ENCODE peak calls at places on chromosomes 3 and 15, in six cellular contexts. Y is fibroblast of lung, P is mammary epithelial cell, N is HCT116, V is GM23248, E is GM23338. F is an unnamed sample.
A peak's percentile ranks its signal among the peaks of the same experiment; 100 is the strongest.

GRCh38 chr15:101543431-101543830 is 53.9 kb upstream of the PCSK6 start:
- DNase-seq in Y (no peak), P (no peak), N (no peak), V (no peak), E (no peak), F (no peak)

GRCh38 chr15:70054366-70054765 is 43.4 kb downstream of the TLE3 start:
- DNase-seq in Y (no peak), P (no peak), N (no peak), V (no peak), E (no peak), F (no peak)

GRCh38 chr3:42052132-42052866 is 38.9 kb upstream of the TRAK1 start:
- DNase-seq in Y (peak; percentile 91), P (no peak), N (no peak), V (peak; percentile 93), E (no peak), F (no peak)

GRCh38 chr3:21117397-21117796 is 633.6 kb downstream of the ZNF385D start:
- DNase-seq in Y (no peak), P (peak; percentile 25), N (no peak), V (peak; percentile 13), E (no peak), F (no peak)

GRCh38 chr3:57091471-57091870 is 31.0 kb downstream of the SPATA12 start:
- DNase-seq in Y (peak; percentile 73), P (no peak), N (no peak), V (peak; percentile 69), E (no peak), F (no peak)

GRCh38 chr15:37873336-37873735 is 61.1 kb upstream of the TMCO5A start:
- DNase-seq in Y (peak; percentile 76), P (no peak), N (no peak), V (peak; percentile 62), E (peak; percentile 10), F (no peak)

GRCh38 chr15:60469893-60470641 is 8.9 kb downstream of the ICE2 start:
- DNase-seq in Y (no peak), P (peak; percentile 31), N (no peak), V (peak; percentile 35), E (no peak), F (no peak)

GRCh38 chr3:12708584-12709192 is 44.8 kb upstream of the RAF1 start:
- DNase-seq in Y (peak; percentile 72), P (peak; percentile 93), N (no peak), V (peak; percentile 96), E (no peak), F (peak; percentile 56)

GRCh38 chr3:161042023-161042501 is 63.1 kb downstream of the B3GALNT1 start:
- DNase-seq in Y (peak; percentile 4), P (no peak), N (no peak), V (no peak), E (no peak), F (no peak)

GRCh38 chr3:177448987-177449975 is 252.0 kb upstream of the TBL1XR1 start:
- DNase-seq in Y (peak; percentile 61), P (peak; percentile 100), N (no peak), V (no peak), E (no peak), F (peak; percentile 82)

GRCh38 chr3:100189444-100189964 is 71.3 kb upstream of the TBC1D23 start:
- DNase-seq in Y (no peak), P (no peak), N (no peak), V (no peak), E (no peak), F (no peak)

GRCh38 chr15:42364529-42364928 is 5.2 kb downstream of the CAPN3 start:
- DNase-seq in Y (no peak), P (no peak), N (no peak), V (peak; percentile 7), E (no peak), F (no peak)

GRCh38 chr15:78457101-78457500 is 19.1 kb downstream of the IREB2 start:
- DNase-seq in Y (peak; percentile 78), P (peak; percentile 20), N (no peak), V (peak; percentile 61), E (no peak), F (peak; percentile 65)

GRCh38 chr3:127732303-127732702 is 59.6 kb downstream of the ABTB1 start:
- DNase-seq in Y (no peak), P (no peak), N (no peak), V (no peak), E (peak; percentile 47), F (no peak)

GRCh38 chr3:124999897-125000296 is 55.9 kb downstream of the HEG1 start:
- DNase-seq in Y (no peak), P (no peak), N (no peak), V (no peak), E (no peak), F (no peak)

GRCh38 chr3:10370429-10370828 is 49.5 kb upstream of the SEC13 start:
- DNase-seq in Y (peak; percentile 91), P (no peak), N (no peak), V (peak; percentile 20), E (no peak), F (no peak)

GRCh38 chr3:151580592-151580991 is 119.7 kb upstream of the IGSF10 start:
- DNase-seq in Y (peak; percentile 89), P (peak; percentile 23), N (no peak), V (peak; percentile 88), E (no peak), F (no peak)

GRCh38 chr3:149516920-149517319 is 42.4 kb downstream of the TM4SF4 start:
- DNase-seq in Y (no peak), P (no peak), N (no peak), V (no peak), E (no peak), F (no peak)

GRCh38 chr15:57902155-57902554 is 163.4 kb downstream of the ALDH1A2 start:
- DNase-seq in Y (no peak), P (no peak), N (no peak), V (no peak), E (no peak), F (no peak)

GRCh38 chr15:99070268-99070667 is 34.6 kb upstream of the SYNM start:
- DNase-seq in Y (no peak), P (no peak), N (no peak), V (no peak), E (no peak), F (no peak)

GRCh38 chr15:73051402-73051810 is 857 bp upstream of the NEO1 start:
- DNase-seq in Y (no peak), P (peak; percentile 10), N (no peak), V (no peak), E (no peak), F (no peak)

GRCh38 chr3:5428607-5429516 is 241.4 kb downstream of the EDEM1 start:
- DNase-seq in Y (no peak), P (no peak), N (no peak), V (no peak), E (no peak), F (no peak)
- TF ChIP-seq EZH2 in Y (no peak), P (no peak), N (no peak), V (no peak), E (no peak), F (no peak)

DNA sequence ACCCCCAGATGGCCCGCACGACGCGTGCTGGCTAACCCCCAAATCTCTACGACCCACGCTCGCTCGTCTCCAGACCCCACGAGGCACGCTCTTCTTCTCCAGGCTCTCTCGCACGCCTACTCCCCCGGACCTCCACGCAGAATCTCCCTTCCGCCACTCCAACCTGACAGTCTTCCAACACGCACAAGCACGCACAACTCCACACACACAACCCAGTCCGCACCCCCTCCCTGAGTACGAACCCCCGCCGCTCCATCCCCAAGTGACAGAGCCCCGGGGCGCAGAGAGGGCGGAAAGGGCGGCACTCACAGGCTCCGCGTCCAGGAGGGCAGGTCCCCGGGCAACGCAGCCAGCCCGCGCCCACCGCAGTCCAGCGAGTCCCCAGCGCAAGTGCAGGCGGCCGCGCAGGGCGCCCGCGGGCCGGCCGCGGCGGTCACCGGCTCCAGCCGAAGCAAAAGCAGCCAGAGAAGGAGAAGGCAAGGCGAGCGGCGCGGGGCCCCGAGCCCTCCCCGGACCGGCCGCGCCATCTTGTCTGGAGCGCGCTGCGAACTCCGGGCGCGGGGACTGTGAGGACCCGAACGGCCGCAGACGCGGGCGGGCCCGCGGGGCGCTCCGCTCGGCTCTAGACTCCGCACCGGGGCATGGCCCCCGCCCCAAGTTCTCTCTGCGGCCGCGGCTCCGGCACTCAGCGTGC is 794 bp downstream of the LRIG1 start:
- DNase-seq in Y (peak; percentile 23), P (peak; percentile 1), N (no peak), V (peak; percentile 68), E (no peak), F (no peak)
- TF ChIP-seq EZH2 in Y (no peak), P (no peak), N (no peak), V (no peak), E (no peak), F (no peak)

DNA sequence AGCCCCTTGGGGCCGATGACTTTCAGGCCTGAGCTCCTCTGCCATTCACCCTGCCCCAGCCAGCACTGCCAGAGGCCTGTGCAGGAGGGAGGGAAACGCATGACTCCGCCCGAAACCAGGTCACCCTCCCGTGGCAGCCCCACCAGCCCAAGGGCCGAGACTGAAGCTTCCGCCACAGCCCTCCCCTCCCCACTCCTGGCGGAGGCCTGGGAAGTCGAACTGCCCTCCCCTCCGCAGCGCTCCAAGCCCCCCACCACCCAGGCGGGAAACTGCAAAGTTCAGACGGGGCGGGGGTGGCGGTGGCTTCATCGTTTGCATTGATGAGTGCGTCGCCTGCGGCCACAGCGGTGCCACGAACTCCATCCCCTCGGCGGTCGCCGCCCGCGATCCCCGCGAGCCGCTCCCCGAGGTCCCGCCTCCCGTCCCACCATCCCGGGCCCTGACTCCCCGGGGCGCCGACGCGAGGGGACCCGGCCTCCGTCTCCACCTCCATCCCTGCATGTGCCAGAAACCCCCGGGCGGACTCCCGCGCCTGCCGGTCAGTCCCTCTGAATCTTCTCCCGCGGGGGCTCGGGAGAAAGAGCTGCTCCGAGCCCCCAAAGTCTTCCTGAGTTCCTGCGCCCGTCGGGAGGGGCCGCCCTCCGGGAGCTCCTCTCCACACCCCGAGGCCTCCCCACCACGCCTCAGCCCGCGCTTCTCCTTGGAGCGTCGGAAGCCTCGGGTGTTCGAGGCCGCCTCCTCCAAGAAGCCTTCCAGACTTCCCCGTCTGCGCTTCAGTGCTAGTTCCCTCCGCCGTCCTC is 706 bp downstream of the MELTF start:
- DNase-seq in Y (no peak), P (no peak), N (no peak), V (peak; percentile 41), E (no peak), F (peak; percentile 57)
- TF ChIP-seq EZH2 in Y (no peak), P (no peak), N (no peak), V (peak; percentile 65), E (peak; percentile 38), F (no peak)

GRCh38 chr3:5092018-5092417 is 30.1 kb upstream of the ARL8B start:
- DNase-seq in Y (no peak), P (peak; percentile 24), N (no peak), V (no peak), E (no peak), F (no peak)

GRCh38 chr3:5098346-5098745 is 23.7 kb upstream of the ARL8B start:
- DNase-seq in Y (no peak), P (no peak), N (no peak), V (no peak), E (no peak), F (no peak)

GRCh38 chr3:5096368-5096767 is 25.7 kb upstream of the ARL8B start:
- DNase-seq in Y (peak; percentile 3), P (no peak), N (no peak), V (no peak), E (no peak), F (no peak)

GRCh38 chr3:5093786-5094185 is 28.3 kb upstream of the ARL8B start:
- DNase-seq in Y (no peak), P (no peak), N (no peak), V (no peak), E (no peak), F (no peak)

DNA sequence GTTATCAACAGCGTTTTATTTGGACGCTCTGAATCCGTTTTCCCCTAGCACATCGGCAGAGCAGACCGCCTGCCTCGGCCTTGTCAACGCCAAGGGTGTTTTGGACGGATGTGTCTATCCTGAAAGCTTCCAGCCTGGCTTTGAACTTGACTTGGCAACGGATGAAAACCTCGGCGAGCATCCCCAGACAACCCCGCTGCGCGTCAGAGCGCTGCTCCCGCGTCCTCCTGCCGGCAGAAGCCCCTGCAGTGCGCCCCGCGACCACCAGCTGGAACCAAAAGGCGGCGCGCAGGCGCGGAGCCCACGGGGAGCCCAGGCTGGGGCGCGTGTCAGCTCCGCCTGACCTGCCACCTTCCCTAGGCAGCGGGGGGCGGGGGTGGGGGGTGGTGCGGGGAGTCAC is 26.2 kb upstream of the ARL8B start:
- DNase-seq in Y (peak; percentile 41), P (no peak), N (no peak), V (peak; percentile 38), E (peak; percentile 78), F (no peak)
- TF ChIP-seq EZH2 in Y (no peak), P (no peak), N (no peak), V (no peak), E (no peak), F (no peak)